ENCODE peak calls at places on chromosomes 4 and X, in four cellular contexts. O is epithelial cell of esophagus, X is GM03348, C is T-helper 9 cell. M is an unnamed sample.

GRCh38 chrX:9569875-9570274 is 105.0 kb downstream of the TBL1X start:
- DNase-seq in O (no peak), X (peak; percentile 59), C (no peak), M (no peak)

GRCh38 chrX:154378059-154378798 is 866 bp upstream of the EMD start:
- DNase-seq in O (peak; percentile 50), X (no peak), C (no peak), M (peak; percentile 35)

GRCh38 chr4:158170691-158171455 is 2.0 kb downstream of the GASK1B start:
- DNase-seq in O (peak; percentile 94), X (peak; percentile 43), C (no peak), M (no peak)

GRCh38 chr4:140103676-140104075 is 50.3 kb downstream of the MAML3 start:
- DNase-seq in O (peak; percentile 56), X (peak; percentile 32), C (no peak), M (peak; percentile 18)

GRCh38 chr4:58127680-58128079 is 1017.5 kb upstream of the IGFBP7 start:
- DNase-seq in O (no peak), X (no peak), C (no peak), M (no peak)

GRCh38 chr4:68193194-68193593 is 52.3 kb downstream of the TMPRSS11B start:
- DNase-seq in O (no peak), X (no peak), C (no peak), M (no peak)

GRCh38 chrX:105323951-105324350 is 103.5 kb upstream of the TEX13A start:
- DNase-seq in O (peak; percentile 79), X (no peak), C (no peak), M (no peak)

GRCh38 chrX:135740683-135741149 is 27.3 kb downstream of the CT45A3 start:
- DNase-seq in O (no peak), X (peak; percentile 4), C (peak; percentile 49), M (peak; percentile 5)

GRCh38 chr4:168440442-168441264 is 39.6 kb downstream of the DDX60L start:
- DNase-seq in O (peak; percentile 67), X (peak; percentile 49), C (no peak), M (no peak)

GRCh38 chr4:13559414-13559813 is 15.1 kb upstream of the NKX3-2 start:
- DNase-seq in O (peak; percentile 68), X (peak; percentile 70), C (no peak), M (no peak)

GRCh38 chrX:3514996-3515395 is 168.5 kb upstream of the MXRA5 start:
- DNase-seq in O (no peak), X (no peak), C (no peak), M (no peak)

GRCh38 chrX:16786791-16787735 is 797 bp downstream of the TXLNG start:
- DNase-seq in O (no peak), X (peak; percentile 31), C (peak; percentile 41), M (peak; percentile 40)

M was measured in OCI-LY7.